ENCODE peak calls at places on chromosomes 3 and 15, in seven cellular contexts. One of them, this sample, is unnamed.
A peak's percentile ranks its signal among the peaks of the same experiment; 100 is the strongest.

GRCh38 chr15:90930861-90931629 is 1.3 kb downstream of the HDDC3 start:
- DNase-seq in spleen: no peak
- DNase-seq in transverse colon: no peak
- DNase-seq in breast epithelium: no peak
- DNase-seq in GM12891: no peak
- DNase-seq in stomach: no peak
- DNase-seq in suprapubic skin: no peak
- DNase-seq in this sample: no peak

GRCh38 chr3:65019412-65020093 is 331.8 kb upstream of the ADAMTS9 start:
- DNase-seq in breast epithelium: no peak
- DNase-seq in GM12891: no peak
- DNase-seq in transverse colon: no peak
- DNase-seq in spleen: no peak
- DNase-seq in stomach: no peak
- DNase-seq in suprapubic skin: no peak
- DNase-seq in this sample: no peak

GRCh38 chr3:190608850-190609589 is 95.1 kb downstream of the IL1RAP start:
- DNase-seq in suprapubic skin: no peak
- DNase-seq in stomach: no peak
- DNase-seq in breast epithelium: no peak
- DNase-seq in spleen: no peak
- DNase-seq in GM12891: no peak
- DNase-seq in transverse colon: no peak
- DNase-seq in this sample: no peak

GRCh38 chr15:101121511-101122090 is 130.2 kb downstream of the CHSY1 start:
- DNase-seq in suprapubic skin: peak; percentile 82
- DNase-seq in stomach: peak; percentile 73
- DNase-seq in spleen: peak; percentile 96
- DNase-seq in transverse colon: peak; percentile 71
- DNase-seq in GM12891: peak; percentile 64
- DNase-seq in breast epithelium: peak; percentile 37
- DNase-seq in this sample: no peak

GRCh38 chr3:109184726-109185125 is 48.2 kb downstream of the C3orf85 start:
- DNase-seq in suprapubic skin: no peak
- DNase-seq in transverse colon: no peak
- DNase-seq in GM12891: no peak
- DNase-seq in stomach: no peak
- DNase-seq in spleen: no peak
- DNase-seq in breast epithelium: no peak
- DNase-seq in this sample: no peak

GRCh38 chr3:189001559-189001958 is 170.2 kb upstream of the TPRG1 start:
- DNase-seq in GM12891: no peak
- DNase-seq in breast epithelium: no peak
- DNase-seq in spleen: no peak
- DNase-seq in stomach: no peak
- DNase-seq in suprapubic skin: no peak
- DNase-seq in transverse colon: no peak
- DNase-seq in this sample: no peak

GRCh38 chr3:171350364-171350763 is 109.8 kb downstream of the TNIK start:
- DNase-seq in stomach: no peak
- DNase-seq in transverse colon: no peak
- DNase-seq in breast epithelium: no peak
- DNase-seq in GM12891: no peak
- DNase-seq in suprapubic skin: no peak
- DNase-seq in spleen: no peak
- DNase-seq in this sample: no peak

GRCh38 chr3:109642042-109642441 is 304.7 kb upstream of the DPPA4 start:
- DNase-seq in suprapubic skin: no peak
- DNase-seq in GM12891: no peak
- DNase-seq in breast epithelium: no peak
- DNase-seq in spleen: no peak
- DNase-seq in stomach: no peak
- DNase-seq in transverse colon: no peak
- DNase-seq in this sample: no peak

GRCh38 chr15:95558131-95558530 is 772.4 kb upstream of the NR2F2 start:
- DNase-seq in stomach: no peak
- DNase-seq in transverse colon: no peak
- DNase-seq in suprapubic skin: no peak
- DNase-seq in spleen: no peak
- DNase-seq in GM12891: no peak
- DNase-seq in breast epithelium: no peak
- DNase-seq in this sample: no peak

GRCh38 chr3:99668044-99668443 is 29.6 kb downstream of the COL8A1 start:
- DNase-seq in stomach: no peak
- DNase-seq in spleen: no peak
- DNase-seq in breast epithelium: no peak
- DNase-seq in transverse colon: no peak
- DNase-seq in suprapubic skin: no peak
- DNase-seq in GM12891: no peak
- DNase-seq in this sample: no peak

GRCh38 chr3:70064194-70064787 is 64.8 kb downstream of the SAMMSON start:
- DNase-seq in spleen: no peak
- DNase-seq in stomach: no peak
- DNase-seq in breast epithelium: no peak
- DNase-seq in GM12891: no peak
- DNase-seq in transverse colon: no peak
- DNase-seq in suprapubic skin: no peak
- DNase-seq in this sample: no peak

GRCh38 chr3:123586966-123587365 is 2.1 kb upstream of the HACD2 start:
- DNase-seq in transverse colon: no peak
- DNase-seq in spleen: no peak
- DNase-seq in GM12891: no peak
- DNase-seq in breast epithelium: no peak
- DNase-seq in stomach: no peak
- DNase-seq in suprapubic skin: no peak
- DNase-seq in this sample: no peak

GRCh38 chr3:129278970-129279906 is 568 bp downstream of the HMCES start:
- DNase-seq in stomach: peak; percentile 38
- DNase-seq in spleen: peak; percentile 91
- DNase-seq in GM12891: no peak
- DNase-seq in breast epithelium: peak; percentile 25
- DNase-seq in suprapubic skin: peak; percentile 72
- DNase-seq in transverse colon: peak; percentile 47
- DNase-seq in this sample: no peak
- TF ChIP-seq POLR2A in stomach: no peak
- TF ChIP-seq POLR2A in spleen: peak; percentile 46
- TF ChIP-seq POLR2A in GM12891: no peak
- TF ChIP-seq POLR2A in breast epithelium: no peak
- TF ChIP-seq POLR2A in suprapubic skin: no peak
- TF ChIP-seq POLR2A in transverse colon: peak; percentile 34
- TF ChIP-seq POLR2A in this sample: peak; percentile 59

GRCh38 chr3:194058189-194058571 is 77.8 kb upstream of the HES1 start:
- DNase-seq in breast epithelium: peak; percentile 27
- DNase-seq in suprapubic skin: no peak
- DNase-seq in spleen: peak; percentile 86
- DNase-seq in GM12891: peak; percentile 42
- DNase-seq in transverse colon: peak; percentile 62
- DNase-seq in stomach: peak; percentile 54
- DNase-seq in this sample: peak; percentile 60
- TF ChIP-seq POLR2AphosphoS5 in breast epithelium: no peak
- TF ChIP-seq POLR2AphosphoS5 in suprapubic skin: no peak
- TF ChIP-seq POLR2AphosphoS5 in spleen: peak; percentile 40
- TF ChIP-seq POLR2AphosphoS5 in GM12891: no peak
- TF ChIP-seq POLR2AphosphoS5 in transverse colon: no peak
- TF ChIP-seq POLR2AphosphoS5 in stomach: no peak
- TF ChIP-seq POLR2AphosphoS5 in this sample: no peak

GRCh38 chr3:167735233-167736107 is at the start of gene SERPINI1:
- DNase-seq in stomach: peak; percentile 93
- DNase-seq in transverse colon: peak; percentile 91
- DNase-seq in GM12891: peak; percentile 28
- DNase-seq in spleen: peak; percentile 95
- DNase-seq in breast epithelium: peak; percentile 86
- DNase-seq in suprapubic skin: peak; percentile 88
- DNase-seq in this sample: peak; percentile 39
- TF ChIP-seq POLR2A in stomach: no peak
- TF ChIP-seq POLR2A in transverse colon: peak; percentile 73
- TF ChIP-seq POLR2A in GM12891: no peak
- TF ChIP-seq POLR2A in spleen: no peak
- TF ChIP-seq POLR2A in breast epithelium: no peak
- TF ChIP-seq POLR2A in suprapubic skin: no peak
- TF ChIP-seq POLR2A in this sample: peak; percentile 67

DNA sequence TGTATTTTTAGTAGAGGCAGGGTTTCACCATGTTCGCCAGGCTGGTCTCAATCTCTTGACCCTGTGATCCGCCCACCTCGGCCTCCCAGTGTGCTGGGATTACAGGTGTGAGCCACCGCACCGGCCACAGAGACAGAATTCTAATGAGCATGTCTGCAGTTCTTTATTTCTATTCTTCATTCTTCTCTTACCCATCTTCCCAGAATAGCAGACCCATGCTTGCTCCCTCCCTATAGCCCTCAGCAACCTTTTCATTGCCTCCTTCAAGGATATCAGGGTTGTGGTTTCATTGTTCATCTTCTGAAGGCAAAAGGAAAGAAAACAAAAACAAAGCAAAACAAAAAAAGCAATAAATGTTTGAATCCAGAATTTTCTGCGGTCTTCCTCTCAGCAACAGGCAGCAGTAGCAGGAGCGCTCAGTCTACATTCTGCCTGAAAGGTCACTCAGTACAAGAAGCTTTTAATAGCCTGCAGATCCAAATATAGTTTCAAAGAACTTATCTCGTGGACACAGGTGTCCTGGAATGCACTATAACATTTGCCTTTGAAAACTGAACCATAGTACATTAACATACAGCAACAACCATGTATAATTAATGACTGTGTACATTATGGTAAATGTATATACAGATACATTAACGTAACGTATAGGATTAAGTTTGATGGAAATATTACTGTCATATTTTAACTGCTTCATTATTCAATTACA is at the start of gene SMCO1:
- DNase-seq in stomach: no peak
- DNase-seq in suprapubic skin: no peak
- DNase-seq in breast epithelium: no peak
- DNase-seq in spleen: no peak
- DNase-seq in transverse colon: no peak
- DNase-seq in GM12891: no peak
- DNase-seq in this sample: no peak
- TF ChIP-seq POLR2AphosphoS5 in stomach: no peak
- TF ChIP-seq POLR2AphosphoS5 in suprapubic skin: no peak
- TF ChIP-seq POLR2AphosphoS5 in breast epithelium: no peak
- TF ChIP-seq POLR2AphosphoS5 in spleen: no peak
- TF ChIP-seq POLR2AphosphoS5 in transverse colon: no peak
- TF ChIP-seq POLR2AphosphoS5 in GM12891: no peak
- TF ChIP-seq POLR2AphosphoS5 in this sample: no peak

DNA sequence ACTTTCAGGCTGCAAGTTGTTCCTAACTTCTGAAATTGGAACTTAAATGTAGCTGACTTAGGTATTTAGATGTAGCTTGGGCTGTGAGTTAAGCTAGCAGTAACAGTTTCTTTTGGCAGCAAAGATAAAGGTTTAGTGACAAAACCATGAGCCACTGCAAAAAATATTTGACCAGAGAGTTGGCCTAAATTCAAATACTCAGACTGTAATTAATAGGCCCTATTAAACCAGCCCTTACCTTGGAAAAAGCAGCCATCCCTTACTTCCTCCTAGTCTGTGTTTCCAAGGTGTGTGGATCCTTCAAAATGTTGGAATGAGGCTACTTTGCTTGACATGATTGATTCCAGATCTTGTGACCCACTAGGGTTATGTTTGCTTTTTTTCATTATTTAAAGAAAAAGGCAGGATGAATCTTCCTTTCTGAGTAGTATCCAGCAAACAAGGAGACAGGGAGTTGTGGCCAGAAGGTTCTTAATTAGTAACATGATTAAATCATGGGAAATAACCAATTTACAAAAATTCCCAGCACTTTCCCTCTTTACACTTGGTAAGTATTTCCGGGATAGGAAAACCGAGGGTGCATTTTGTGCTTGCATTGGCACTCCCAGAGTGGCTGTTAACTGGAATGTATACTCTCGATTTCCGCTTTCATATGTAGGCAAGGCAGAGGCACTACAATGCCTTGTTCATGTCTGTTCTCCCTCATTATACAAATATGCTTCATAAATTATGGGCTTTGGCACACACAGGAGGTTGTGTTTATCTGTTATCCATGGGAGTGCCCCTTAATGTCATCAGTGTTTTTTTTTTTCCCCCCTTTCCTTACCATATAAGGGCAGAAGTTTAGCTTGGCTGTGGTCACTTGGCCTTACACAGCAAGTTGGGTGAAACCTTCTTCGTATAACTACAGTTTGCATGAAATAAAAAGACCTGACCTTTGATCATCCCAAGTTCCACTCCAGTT is 8.5 kb downstream of the TPM1 start:
- DNase-seq in stomach: no peak
- DNase-seq in breast epithelium: no peak
- DNase-seq in GM12891: no peak
- DNase-seq in spleen: no peak
- DNase-seq in suprapubic skin: no peak
- DNase-seq in transverse colon: peak; percentile 70
- DNase-seq in this sample: no peak
- TF ChIP-seq POLR2A in stomach: no peak
- TF ChIP-seq POLR2A in breast epithelium: no peak
- TF ChIP-seq POLR2A in GM12891: no peak
- TF ChIP-seq POLR2A in spleen: no peak
- TF ChIP-seq POLR2A in suprapubic skin: no peak
- TF ChIP-seq POLR2A in transverse colon: peak; percentile 86
- TF ChIP-seq POLR2A in this sample: no peak

DNA sequence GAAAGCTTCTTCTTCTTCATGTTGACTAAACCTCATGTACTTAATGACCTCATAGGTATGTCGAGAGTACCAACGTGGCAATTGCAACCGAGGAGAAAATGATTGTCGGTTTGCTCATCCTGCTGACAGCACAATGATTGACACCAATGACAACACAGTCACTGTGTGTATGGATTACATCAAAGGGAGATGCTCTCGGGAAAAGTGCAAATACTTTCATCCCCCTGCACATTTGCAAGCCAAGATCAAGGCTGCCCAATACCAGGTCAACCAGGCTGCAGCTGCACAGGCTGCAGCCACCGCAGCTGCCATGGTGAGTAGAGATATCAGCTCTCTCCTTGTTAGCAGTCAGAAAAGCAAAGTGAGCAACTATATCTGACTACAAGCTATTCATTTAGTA is 176.5 kb downstream of the MBNL1 start:
- DNase-seq in stomach: no peak
- DNase-seq in breast epithelium: no peak
- DNase-seq in GM12891: no peak
- DNase-seq in transverse colon: no peak
- DNase-seq in spleen: no peak
- DNase-seq in suprapubic skin: no peak
- DNase-seq in this sample: no peak
- TF ChIP-seq POLR2AphosphoS5 in stomach: no peak
- TF ChIP-seq POLR2AphosphoS5 in breast epithelium: no peak
- TF ChIP-seq POLR2AphosphoS5 in GM12891: no peak
- TF ChIP-seq POLR2AphosphoS5 in transverse colon: peak; percentile 14
- TF ChIP-seq POLR2AphosphoS5 in spleen: no peak
- TF ChIP-seq POLR2AphosphoS5 in suprapubic skin: no peak
- TF ChIP-seq POLR2AphosphoS5 in this sample: no peak